ENCODE peak calls at places on chromosomes 2 and 18, in five cellular contexts. D is SK-N-DZ, W is HTR-8/SVneo, U is left ventricle myocardium inferior, R is NCI-H2081. Y is an unnamed sample.
A peak's percentile ranks its signal among the peaks of the same experiment; 100 is the strongest.

GRCh38 chr18:38606841-38607240 is 1041.2 kb upstream of the CELF4 start:
- DNase-seq in D (no peak), W (no peak), R (no peak), U (no peak), Y (no peak)

GRCh38 chr2:112724611-112725525 is 4.0 kb downstream of the NT5DC4 start:
- DNase-seq in W (peak; percentile 57), R (no peak), D (peak; percentile 29), U (no peak), Y (no peak)

GRCh38 chr2:23509071-23509470 is 124.1 kb downstream of the KLHL29 start:
- DNase-seq in W (no peak), D (no peak), R (no peak), U (no peak), Y (no peak)

GRCh38 chr2:239251971-239252370 is 148.8 kb downstream of the HDAC4 start:
- DNase-seq in R (no peak), U (no peak), D (no peak), W (no peak), Y (no peak)

GRCh38 chr2:160309585-160309984 is 109.5 kb upstream of the ITGB6 start:
- DNase-seq in W (no peak), D (no peak), R (no peak), U (no peak), Y (no peak)

GRCh38 chr2:29632018-29632417 is 289.4 kb downstream of the ALK start:
- DNase-seq in W (no peak), R (no peak), U (no peak), D (no peak), Y (no peak)

GRCh38 chr2:36889782-36890181 is 76.6 kb downstream of the STRN start:
- DNase-seq in W (peak; percentile 83), R (no peak), D (no peak), U (no peak), Y (no peak)

GRCh38 chr18:25724121-25724520 is 366.3 kb downstream of the SS18 start:
- DNase-seq in U (no peak), D (no peak), W (no peak), R (no peak), Y (no peak)

GRCh38 chr2:95166065-95166763 is 605 bp downstream of the ZNF2 start:
- DNase-seq in W (no peak), R (no peak), U (no peak), D (no peak), Y (no peak)

GRCh38 chr2:109130726-109130995 is 1.7 kb downstream of the SH3RF3 start:
- DNase-seq in D (no peak), W (no peak), R (no peak), U (no peak), Y (no peak)

GRCh38 chr18:13232971-13233565 is 14.5 kb downstream of the LDLRAD4 start:
- DNase-seq in U (no peak), R (no peak), W (no peak), D (no peak), Y (peak; percentile 54)

GRCh38 chr2:237875234-237876055 is 16.0 kb downstream of the RAMP1 start:
- DNase-seq in W (no peak), U (no peak), R (no peak), D (no peak), Y (peak; percentile 55)

GRCh38 chr2:45567974-45568789 is 42.9 kb downstream of the SRBD1 start:
- DNase-seq in W (peak; percentile 20), U (no peak), R (no peak), D (no peak), Y (no peak)

GRCh38 chr18:11163668-11164067 is 14.3 kb upstream of the PIEZO2 start:
- DNase-seq in R (no peak), U (peak; percentile 27), W (no peak), D (no peak), Y (no peak)

GRCh38 chr2:8501061-8501460 is 180.8 kb upstream of the ID2 start:
- DNase-seq in W (no peak), R (no peak), U (no peak), D (no peak), Y (no peak)

GRCh38 chr18:50177294-50177992 is 17.5 kb downstream of the MYO5B start:
- DNase-seq in R (no peak), D (no peak), U (no peak), W (no peak), Y (no peak)

GRCh38 chr2:8089596-8089995 is 592.3 kb upstream of the ID2 start:
- DNase-seq in U (no peak), D (peak; percentile 15), R (no peak), W (no peak), Y (no peak)

GRCh38 chr18:40866013-40866644 is 1088.9 kb upstream of the PIK3C3 start:
- DNase-seq in R (no peak), U (no peak), D (no peak), W (peak; percentile 3), Y (no peak)

GRCh38 chr2:241139531-241140444 is 9.5 kb downstream of the PASK start:
- DNase-seq in R (no peak), D (no peak), U (no peak), W (no peak), Y (no peak)

GRCh38 chr2:44130441-44130840 is 38.2 kb upstream of the PPM1B start:
- DNase-seq in R (no peak), W (no peak), D (no peak), U (no peak), Y (no peak)

GRCh38 chr2:136637402-136637801 is 127.9 kb upstream of the THSD7B start:
- DNase-seq in U (no peak), R (no peak), D (no peak), W (no peak), Y (no peak)

GRCh38 chr18:79775441-79776221 is 22.1 kb upstream of the KCNG2 start:
- DNase-seq in U (no peak), D (no peak), W (no peak), R (no peak), Y (peak; percentile 46)

GRCh38 chr2:72137498-72138010 is 10.1 kb downstream of the CYP26B1 start:
- DNase-seq in D (peak; percentile 67), W (peak; percentile 85), R (no peak), U (peak; percentile 61), Y (peak; percentile 87)

GRCh38 chr2:38243186-38243890 is 133.7 kb downstream of the ATL2 start:
- DNase-seq in U (no peak), D (no peak), W (no peak), R (no peak), Y (no peak)

GRCh38 chr2:127884436-127884835 is 1.3 kb downstream of the AMMECR1L start:
- DNase-seq in U (no peak), D (no peak), W (no peak), R (no peak), Y (no peak)

GRCh38 chr2:133266075-133266925 is 302.0 kb downstream of the NCKAP5 start:
- DNase-seq in R (no peak), D (peak; percentile 25), U (peak; percentile 16), W (peak; percentile 45), Y (no peak)

GRCh38 chr2:228334173-228334572 is 152.7 kb upstream of the SPHKAP start:
- DNase-seq in W (no peak), R (no peak), U (no peak), D (no peak), Y (no peak)

GRCh38 chr18:46754661-46755292 is 2.1 kb downstream of the ST8SIA5 start:
- DNase-seq in R (peak; percentile 42), D (no peak), W (no peak), U (no peak), Y (no peak)

GRCh38 chr18:23503967-23504352 is 649 bp downstream of the RMC1 start:
- DNase-seq in R (no peak), W (no peak), U (no peak), D (no peak), Y (no peak)

GRCh38 chr2:109613922-109614714 is at the start of the genes SEPTIN10 and SOWAHC:
- DNase-seq in D (peak; percentile 83), R (peak; percentile 91), W (peak; percentile 89), U (peak; percentile 96), Y (peak; percentile 93)

GRCh38 chr2:220469201-220469600 is 841.8 kb downstream of the SLC4A3 start:
- DNase-seq in R (no peak), U (no peak), D (no peak), W (no peak), Y (no peak)

GRCh38 chr2:66537001-66537400 is 102.1 kb downstream of the MEIS1 start:
- DNase-seq in R (peak; percentile 87), U (no peak), W (no peak), D (no peak), Y (no peak)

Y was measured in activated effector memory CD4-positive, alpha-beta T cell treated with anti-CD3 and anti-CD28 coated beads, Interleukin-2, amount 50 U/mL, for 16 hours.